ENCODE peak calls at places on chromosomes 1 and 21, in four cellular contexts. One of them, this sample, is unnamed. For H3K4me1, the result is how much of the 10 kb centered on the place peaks cover.

GRCh38 chr21:41859297-41859980 is 19.7 kb downstream of the PRDM15 start:
- DNase-seq in IMR-90: no peak
- DNase-seq in right lobe of liver: no peak
- DNase-seq in heart left ventricle: no peak
- DNase-seq in this sample: no peak

GRCh38 chr1:201214461-201214860 is 23.8 kb downstream of the IGFN1 start:
- DNase-seq in IMR-90: no peak
- DNase-seq in right lobe of liver: peak
- DNase-seq in heart left ventricle: peak
- DNase-seq in this sample: no peak

GRCh38 chr21:41509733-41510132 is 1.8 kb upstream of the TMPRSS2 start:
- DNase-seq in IMR-90: no peak
- DNase-seq in right lobe of liver: peak
- DNase-seq in heart left ventricle: no peak
- DNase-seq in this sample: no peak

GRCh38 chr1:67801903-67802302 is 31.4 kb downstream of the GNG12 start:
- DNase-seq in IMR-90: no peak
- DNase-seq in right lobe of liver: no peak
- DNase-seq in heart left ventricle: no peak
- DNase-seq in this sample: no peak

GRCh38 chr1:16155537-16156410 is at the start of gene EPHA2:
- DNase-seq in IMR-90: peak
- DNase-seq in right lobe of liver: peak
- DNase-seq in heart left ventricle: peak
- DNase-seq in this sample: peak

GRCh38 chr1:33710989-33711388 is 152.9 kb upstream of the HMGB4 start:
- DNase-seq in IMR-90: peak
- DNase-seq in right lobe of liver: no peak
- DNase-seq in heart left ventricle: no peak
- DNase-seq in this sample: no peak

GRCh38 chr1:67966666-67967009 is 83.8 kb downstream of the DIRAS3 start:
- DNase-seq in IMR-90: no peak
- DNase-seq in right lobe of liver: no peak
- DNase-seq in heart left ventricle: no peak
- DNase-seq in this sample: no peak

GRCh38 chr1:233940908-233941307 is 36.4 kb downstream of the SLC35F3 start:
- DNase-seq in IMR-90: no peak
- DNase-seq in right lobe of liver: no peak
- DNase-seq in heart left ventricle: no peak
- DNase-seq in this sample: no peak

GRCh38 chr1:206761369-206761768 is 9.2 kb upstream of the IL19 start:
- DNase-seq in IMR-90: no peak
- DNase-seq in right lobe of liver: no peak
- DNase-seq in heart left ventricle: no peak
- DNase-seq in this sample: no peak

GRCh38 chr1:42315500-42315899 is 19.5 kb downstream of the FOXJ3 start:
- DNase-seq in IMR-90: no peak
- DNase-seq in right lobe of liver: no peak
- DNase-seq in heart left ventricle: no peak
- DNase-seq in this sample: no peak
- TF ChIP-seq CTCF in IMR-90: no peak
- TF ChIP-seq CTCF in right lobe of liver: no peak
- TF ChIP-seq CTCF in heart left ventricle: no peak
- TF ChIP-seq CTCF in this sample: no peak

GRCh38 chr1:1881727-1882126 is 9.2 kb downstream of the GNB1 start:
- DNase-seq in IMR-90: no peak
- DNase-seq in right lobe of liver: no peak
- DNase-seq in heart left ventricle: no peak
- DNase-seq in this sample: no peak

GRCh38 chr1:1883092-1883858 is 7.6 kb downstream of the GNB1 start:
- DNase-seq in IMR-90: no peak
- DNase-seq in right lobe of liver: no peak
- DNase-seq in heart left ventricle: no peak
- DNase-seq in this sample: no peak

GRCh38 chr1:1879942-1880341 is 10.9 kb downstream of the GNB1 start:
- DNase-seq in IMR-90: no peak
- DNase-seq in right lobe of liver: no peak
- DNase-seq in heart left ventricle: no peak
- DNase-seq in this sample: no peak

GRCh38 chr1:1877852-1878436 is 12.9 kb downstream of the GNB1 start:
- DNase-seq in IMR-90: no peak
- DNase-seq in right lobe of liver: no peak
- DNase-seq in heart left ventricle: no peak
- DNase-seq in this sample: no peak

DNA sequence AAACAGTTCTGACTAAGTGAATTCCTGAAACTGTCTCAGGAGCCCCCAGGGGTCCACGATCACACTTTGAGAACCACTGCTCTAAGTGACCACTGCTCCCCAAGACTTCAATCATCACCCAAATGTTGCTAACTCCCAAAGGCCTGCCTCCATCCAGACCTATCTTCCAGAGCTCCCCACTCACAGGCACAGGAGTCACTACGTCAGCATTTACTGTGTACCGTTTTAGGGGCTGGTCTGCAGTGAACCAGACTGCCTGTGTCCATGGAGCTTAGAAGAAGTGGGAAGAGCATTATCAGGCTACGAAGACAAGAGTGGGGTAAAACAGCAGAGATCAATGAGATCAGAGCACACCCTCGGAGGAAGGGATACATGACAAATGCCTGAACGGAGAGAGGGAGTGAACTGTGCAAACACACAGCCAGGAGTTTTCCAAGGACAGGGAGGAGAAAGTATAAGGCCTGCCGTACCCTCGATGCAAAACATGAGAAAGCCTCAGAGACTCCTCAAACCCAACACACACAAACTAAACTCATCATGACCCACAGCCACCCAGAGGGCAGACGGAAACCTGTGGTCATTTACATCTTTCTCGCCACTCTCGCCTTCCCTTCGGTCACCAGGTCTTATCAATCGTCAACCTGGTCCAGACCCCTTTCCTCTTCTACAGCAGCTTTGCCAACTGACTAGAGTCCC is 10.1 kb downstream of the GNB1 start:
- DNase-seq in IMR-90: no peak
- DNase-seq in right lobe of liver: no peak
- DNase-seq in heart left ventricle: no peak
- DNase-seq in this sample: no peak
- H3K4me1 ChIP-seq in IMR-90: under half
- H3K4me1 ChIP-seq in right lobe of liver: under half
- H3K4me1 ChIP-seq in heart left ventricle: half or more
- H3K4me1 ChIP-seq in this sample: under half

DNA sequence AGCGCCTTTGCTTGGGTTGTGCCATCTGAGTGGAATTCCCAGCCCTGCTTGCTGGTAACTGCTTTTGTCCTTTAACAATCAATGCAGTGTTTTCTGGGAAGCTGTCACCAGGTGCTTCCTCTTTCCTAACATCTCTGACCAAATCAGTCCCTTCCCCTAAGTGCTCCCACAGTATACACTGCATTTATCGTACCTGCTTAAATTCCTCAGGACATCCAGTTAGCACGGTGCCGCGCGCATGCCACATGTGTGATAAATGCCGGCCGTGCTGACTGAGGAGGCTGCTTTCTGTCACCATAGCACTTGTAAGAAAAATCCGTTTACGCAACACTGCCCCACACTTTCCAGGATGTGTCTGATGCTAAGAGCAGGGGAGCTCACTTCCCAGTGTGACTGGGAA is 115.4 kb downstream of the BCAR3 start:
- DNase-seq in IMR-90: no peak
- DNase-seq in right lobe of liver: no peak
- DNase-seq in heart left ventricle: no peak
- DNase-seq in this sample: no peak
- H3K27ac ChIP-seq in IMR-90: peak
- H3K27ac ChIP-seq in right lobe of liver: no peak
- H3K27ac ChIP-seq in heart left ventricle: peak
- H3K27ac ChIP-seq in this sample: no peak

GRCh38 chr1:225809842-225810578 is at the start of gene EPHX1:
- DNase-seq in IMR-90: peak
- DNase-seq in right lobe of liver: peak
- DNase-seq in heart left ventricle: peak
- DNase-seq in this sample: peak
- TF ChIP-seq CTCF in IMR-90: peak
- TF ChIP-seq CTCF in right lobe of liver: peak
- TF ChIP-seq CTCF in heart left ventricle: no peak
- TF ChIP-seq CTCF in this sample: peak

This sample was measured in Peyer's patch.